ENCODE peak calls at places on chromosomes 4 and X, in ten cellular contexts. K, R, W, M, U, C, L, G, X and B are unnamed samples.

GRCh38 chr4:97759785-97760184 is 383.5 kb downstream of the STPG2 start:
- DNase-seq in K (no peak), R (no peak), W (no peak), M (no peak), U (no peak), C (no peak), L (no peak), G (no peak), X (no peak), B (no peak)

GRCh38 chrX:29662101-29662500 is 553.3 kb upstream of the MAGEB2 start:
- DNase-seq in K (no peak), R (no peak), W (no peak), M (no peak), U (no peak), C (no peak), L (no peak), G (no peak), X (peak), B (peak)

GRCh38 chr4:76198411-76199237 is 15.0 kb downstream of the SCARB2 start:
- DNase-seq in K (peak), R (peak), W (peak), M (peak), U (peak), C (peak), L (no peak), G (no peak), X (peak), B (peak)

GRCh38 chr4:152535236-152535902 is 523 bp downstream of the FBXW7 start:
- DNase-seq in K (peak), R (peak), W (no peak), M (no peak), U (no peak), C (no peak), L (peak), G (no peak), X (no peak), B (peak)

GRCh38 chr4:106315476-106315967 is 487 bp downstream of the TBCK start:
- DNase-seq in K (no peak), R (no peak), W (peak), M (no peak), U (no peak), C (no peak), L (peak), G (no peak), X (peak), B (peak)

GRCh38 chr4:8840816-8841455 is 30.7 kb downstream of the HMX1 start:
- DNase-seq in K (no peak), R (no peak), W (no peak), M (no peak), U (no peak), C (no peak), L (no peak), G (no peak), X (no peak), B (no peak)

GRCh38 chr4:117691572-117692351 is 342.5 kb upstream of the NDST3 start:
- DNase-seq in K (peak), R (peak), W (no peak), M (peak), U (peak), C (no peak), L (no peak), G (no peak), X (no peak), B (no peak)

GRCh38 chr4:84962102-84962501 is 4.4 kb downstream of the WDFY3 start:
- DNase-seq in K (no peak), R (no peak), W (no peak), M (no peak), U (no peak), C (no peak), L (no peak), G (no peak), X (no peak), B (no peak)

GRCh38 chr4:78689224-78689623 is 86.9 kb upstream of the BMP2K start:
- DNase-seq in K (no peak), R (no peak), W (no peak), M (no peak), U (no peak), C (no peak), L (no peak), G (no peak), X (no peak), B (peak)

GRCh38 chrX:71666240-71667223 is 814 bp upstream of the LOC101059915 start:
- DNase-seq in K (peak), R (no peak), W (no peak), M (no peak), U (no peak), C (no peak), L (no peak), G (no peak), X (no peak), B (no peak)

GRCh38 chr4:73499996-73500765 is 18.6 kb downstream of the AFM start:
- DNase-seq in K (no peak), R (no peak), W (no peak), M (no peak), U (no peak), C (no peak), L (no peak), G (no peak), X (peak), B (no peak)

GRCh38 chr4:2068198-2068470 is 9.0 kb downstream of the NAT8L start:
- DNase-seq in K (no peak), R (no peak), W (no peak), M (no peak), U (no peak), C (no peak), L (no peak), G (no peak), X (no peak), B (no peak)

GRCh38 chrX:48864210-48864609 is 28.8 kb upstream of the PCSK1N start:
- DNase-seq in K (no peak), R (no peak), W (no peak), M (no peak), U (no peak), C (no peak), L (no peak), G (no peak), X (peak), B (peak)

GRCh38 chrX:84170931-84171330 is 17.1 kb downstream of the RPS6KA6 start:
- DNase-seq in K (no peak), R (no peak), W (no peak), M (no peak), U (no peak), C (no peak), L (no peak), G (no peak), X (no peak), B (no peak)

GRCh38 chr4:98673282-98673644 is 14.9 kb upstream of the TSPAN5 start:
- DNase-seq in K (no peak), R (no peak), W (no peak), M (no peak), U (no peak), C (no peak), L (no peak), G (no peak), X (no peak), B (no peak)

GRCh38 chr4:48698029-48698901 is 81.8 kb downstream of the FRYL start:
- DNase-seq in K (no peak), R (no peak), W (no peak), M (no peak), U (no peak), C (no peak), L (no peak), G (no peak), X (peak), B (peak)